ENCODE peak calls at places on chromosomes 11 and 22, in six cellular contexts. F is upper lobe of right lung, M is uterus, N is astrocyte, O is lower lobe of right lung, L is AG04450. J is an unnamed sample.
A peak's percentile ranks its signal among the peaks of the same experiment; 100 is the strongest.

GRCh38 chr11:58028687-58029411 is 1.9 kb upstream of the OR6Q1 start:
- DNase-seq in F (no peak), M (no peak), N (peak; percentile 60), O (no peak), L (peak; percentile 83), J (no peak)

GRCh38 chr11:124779568-124779967 is 17.5 kb upstream of the ESAM start:
- DNase-seq in F (no peak), M (no peak), N (no peak), O (no peak), L (no peak), J (no peak)

GRCh38 chr11:68116126-68116525 is 5.1 kb downstream of the CHKA start:
- DNase-seq in F (no peak), M (no peak), N (no peak), O (no peak), L (no peak), J (no peak)

GRCh38 chr11:132941024-132941646 is 591.2 kb downstream of the OPCML start:
- DNase-seq in F (no peak), M (no peak), N (peak; percentile 13), O (no peak), L (peak; percentile 15), J (no peak)

GRCh38 chr22:26823966-26824365 is 166.6 kb downstream of the MIAT start:
- DNase-seq in F (no peak), M (no peak), N (no peak), O (no peak), L (no peak), J (no peak)

GRCh38 chr22:30749272-30749671 is 54.6 kb downstream of the OSBP2 start:
- DNase-seq in F (no peak), M (no peak), N (no peak), O (no peak), L (no peak), J (no peak)

GRCh38 chr11:80587906-80588305 is 1147.1 kb upstream of the TENM4 start:
- DNase-seq in F (no peak), M (no peak), N (no peak), O (no peak), L (no peak), J (no peak)

GRCh38 chr22:50485221-50486131 is 1.2 kb upstream of the MIOX start:
- DNase-seq in F (peak; percentile 82), M (no peak), N (no peak), O (peak; percentile 67), L (no peak), J (no peak)

GRCh38 chr22:49270595-49271368 is 556.9 kb downstream of the BRD1 start:
- DNase-seq in F (no peak), M (no peak), N (no peak), O (no peak), L (no peak), J (no peak)

GRCh38 chr11:114447892-114448291 is 8.6 kb downstream of the REXO2 start:
- DNase-seq in F (no peak), M (no peak), N (peak; percentile 61), O (no peak), L (peak; percentile 49), J (no peak)

GRCh38 chr11:44226945-44227344 is 83.0 kb downstream of the ALX4 start:
- DNase-seq in F (no peak), M (no peak), N (no peak), O (no peak), L (no peak), J (no peak)

GRCh38 chr11:736431-736830 is 10.8 kb upstream of the TALDO1 start:
- DNase-seq in F (no peak), M (no peak), N (no peak), O (no peak), L (no peak), J (no peak)

GRCh38 chr11:125036933-125037332 is 26.2 kb upstream of the SLC37A2 start:
- DNase-seq in F (no peak), M (no peak), N (peak; percentile 84), O (no peak), L (peak; percentile 63), J (no peak)

GRCh38 chr22:22105364-22105763 is 122.8 kb upstream of the TOP3B start:
- DNase-seq in F (no peak), M (no peak), N (no peak), O (no peak), L (no peak), J (no peak)

GRCh38 chr11:34044664-34045485 is 6.7 kb upstream of the CAPRIN1 start:
- DNase-seq in F (peak; percentile 69), M (no peak), N (peak; percentile 89), O (peak; percentile 52), L (no peak), J (no peak)

GRCh38 chr11:120225372-120225909 is 14.5 kb upstream of the POU2F3 start:
- DNase-seq in F (no peak), M (no peak), N (no peak), O (no peak), L (no peak), J (peak; percentile 59)

GRCh38 chr22:31286360-31287255 is 5.7 kb downstream of the PIK3IP1 start:
- DNase-seq in F (no peak), M (no peak), N (no peak), O (no peak), L (no peak), J (no peak)

DNA sequence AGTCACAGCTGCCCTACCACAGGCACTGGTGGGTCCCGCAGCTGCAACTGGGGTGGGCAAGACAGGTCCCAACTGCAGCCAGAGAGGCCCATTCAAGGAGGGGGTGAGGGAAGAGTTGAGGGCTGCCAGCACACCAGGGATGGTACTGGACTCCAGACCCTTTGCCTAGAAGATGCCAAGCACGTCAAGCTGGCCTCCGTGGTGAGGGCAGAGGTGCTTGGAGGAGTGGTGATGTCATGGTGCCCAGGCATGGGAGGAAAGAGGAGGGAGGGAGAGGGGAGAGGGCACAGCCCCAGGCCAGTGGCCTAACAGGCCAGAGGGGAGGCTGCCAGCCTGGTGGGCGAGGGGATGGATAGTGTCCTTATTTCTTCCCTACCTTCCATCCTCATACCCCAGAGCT is 2.1 kb downstream of the SYT7 start:
- DNase-seq in F (no peak), M (no peak), N (no peak), O (no peak), L (no peak), J (no peak)
- H3K27ac ChIP-seq in F (no peak overlapping the region), M (no peak overlapping the region), N (no peak overlapping the region), O (no peak overlapping the region), L (no peak overlapping the region), J (no peak overlapping the region)

GRCh38 chr22:46067159-46068111 is 82.9 kb upstream of the PPARA start:
- DNase-seq in F (no peak), M (peak; percentile 30), N (no peak), O (peak; percentile 16), L (no peak), J (no peak)

GRCh38 chr22:46068176-46068907 is 82.0 kb upstream of the PPARA start:
- DNase-seq in F (no peak), M (no peak), N (no peak), O (no peak), L (no peak), J (no peak)

GRCh38 chr22:46070215-46070721 is 80.1 kb upstream of the PPARA start:
- DNase-seq in F (peak; percentile 89), M (peak; percentile 77), N (no peak), O (peak; percentile 84), L (no peak), J (peak; percentile 94)

GRCh38 chr22:46069518-46070214 is 80.7 kb upstream of the PPARA start:
- DNase-seq in F (peak; percentile 94), M (peak; percentile 90), N (peak; percentile 86), O (peak; percentile 89), L (peak; percentile 54), J (peak; percentile 91)

GRCh38 chr22:46068908-46069481 is 81.3 kb upstream of the PPARA start:
- DNase-seq in F (peak; percentile 68), M (peak; percentile 23), N (peak; percentile 84), O (peak; percentile 52), L (no peak), J (peak; percentile 53)
- H3K4me3 ChIP-seq in F (peak overlapping the region; percentile 79), M (peak overlapping the region; percentile 67), N (peak overlapping the region; percentile 62), O (peak overlapping the region; percentile 65), L (peak overlapping the region; percentile 69), J (peak overlapping the region; percentile 88)

GRCh38 chr11:95305726-95306522 is 74.9 kb upstream of the SESN3 start:
- DNase-seq in F (no peak), M (no peak), N (no peak), O (no peak), L (no peak), J (no peak)
- H3K27ac ChIP-seq in F (no peak overlapping the region), M (peak overlapping the region; percentile 3), N (no peak overlapping the region), O (no peak overlapping the region), L (no peak overlapping the region), J (no peak overlapping the region)

GRCh38 chr11:134140961-134141490 is 72.2 kb downstream of the JAM3 start:
- DNase-seq in F (no peak), M (no peak), N (no peak), O (no peak), L (no peak), J (no peak)
- H3K4me3 ChIP-seq in F (no peak overlapping the region), M (no peak overlapping the region), N (no peak overlapping the region), O (no peak overlapping the region), L (no peak overlapping the region), J (no peak overlapping the region)

GRCh38 chr22:32665676-32666075 is 135.8 kb upstream of the TIMP3 start:
- DNase-seq in F (no peak), M (no peak), N (peak; percentile 18), O (no peak), L (no peak), J (no peak)
- H3K27ac ChIP-seq in F (no peak overlapping the region), M (no peak overlapping the region), N (no peak overlapping the region), O (no peak overlapping the region), L (no peak overlapping the region), J (no peak overlapping the region)

GRCh38 chr11:92477686-92478085 is 253.1 kb downstream of the FAT3 start:
- DNase-seq in F (no peak), M (no peak), N (no peak), O (no peak), L (no peak), J (no peak)

GRCh38 chr11:92475316-92475715 is 250.7 kb downstream of the FAT3 start:
- DNase-seq in F (no peak), M (no peak), N (no peak), O (no peak), L (no peak), J (no peak)

GRCh38 chr11:92482502-92482901 is 257.9 kb downstream of the FAT3 start:
- DNase-seq in F (no peak), M (no peak), N (no peak), O (no peak), L (no peak), J (no peak)

GRCh38 chr11:92475824-92476223 is 251.2 kb downstream of the FAT3 start:
- DNase-seq in F (no peak), M (no peak), N (no peak), O (no peak), L (no peak), J (no peak)

GRCh38 chr11:92480519-92480918 is 255.9 kb downstream of the FAT3 start:
- DNase-seq in F (no peak), M (no peak), N (peak; percentile 7), O (no peak), L (no peak), J (no peak)
- H3K4me3 ChIP-seq in F (no peak overlapping the region), M (no peak overlapping the region), N (no peak overlapping the region), O (no peak overlapping the region), L (no peak overlapping the region), J (no peak overlapping the region)